ENCODE peak calls at places on chromosomes 13 and 19, in eight cellular contexts. R, Z, B, Y, H, X, O and D are unnamed samples. For H3K4me1 and H3K27me3, the result is how much of the 10 kb centered on the place peaks cover.

GRCh38 chr13:26549713-26550112 is 7.8 kb upstream of the WASF3 start:
- DNase-seq in O (no peak), H (no peak), Z (no peak), R (no peak), B (no peak), X (no peak), Y (no peak), D (no peak)

GRCh38 chr19:38975861-38976271 is 324 bp upstream of the FBXO17 start:
- DNase-seq in B (no peak), Y (no peak), R (no peak), O (no peak), Z (peak), X (peak), H (peak), D (no peak)

GRCh38 chr19:40625406-40626120 is 24.4 kb downstream of the LTBP4 start:
- DNase-seq in H (no peak), O (no peak), X (peak), Z (no peak), Y (no peak), R (no peak), B (no peak), D (no peak)

GRCh38 chr13:47215741-47216140 is 318.9 kb upstream of the HTR2A start:
- DNase-seq in B (no peak), Z (no peak), O (no peak), Y (no peak), X (no peak), R (no peak), H (no peak), D (peak)

GRCh38 chr13:27918918-27919255 is 913 bp upstream of the PDX1 start:
- DNase-seq in X (no peak), B (no peak), Y (no peak), H (no peak), O (no peak), Z (no peak), R (no peak), D (no peak)

GRCh38 chr13:32045963-32046785 is 14.6 kb downstream of the FRY start:
- DNase-seq in Z (peak), Y (no peak), B (no peak), R (no peak), O (no peak), X (no peak), H (peak), D (no peak)

GRCh38 chr13:80473695-80474094 is 132.8 kb upstream of the SPRY2 start:
- DNase-seq in O (no peak), Y (no peak), B (no peak), R (no peak), X (no peak), Z (no peak), H (peak), D (peak)

GRCh38 chr19:46607441-46607841 is 6.3 kb downstream of the CALM3 start:
- DNase-seq in H (no peak), O (no peak), B (peak), R (no peak), Y (no peak), X (no peak), Z (peak), D (no peak)

GRCh38 chr19:15441317-15441716 is 8.4 kb downstream of the WIZ start:
- DNase-seq in O (no peak), R (no peak), H (no peak), B (no peak), Y (no peak), X (no peak), Z (no peak), D (no peak)

GRCh38 chr13:78602561-78603239 is 652 bp downstream of the POU4F1 start:
- DNase-seq in X (peak), O (no peak), Y (no peak), R (no peak), Z (no peak), B (peak), H (no peak), D (no peak)

GRCh38 chr13:79380943-79381445 is 25.1 kb downstream of the RBM26 start:
- DNase-seq in R (no peak), B (no peak), H (no peak), O (no peak), Y (no peak), X (no peak), Z (no peak), D (no peak)

GRCh38 chr19:58519087-58519354 is 589 bp downstream of the ZBTB45 start:
- DNase-seq in O (peak), X (peak), B (no peak), R (peak), Z (peak), Y (peak), H (peak), D (peak)

GRCh38 chr13:90443268-90443667 is 904.2 kb upstream of the MIR17HG start:
- DNase-seq in O (no peak), R (no peak), Y (no peak), H (no peak), B (no peak), Z (no peak), X (no peak), D (no peak)

GRCh38 chr19:47270408-47270807 is 4.3 kb upstream of the INAFM1 start:
- DNase-seq in X (peak), B (no peak), Z (no peak), R (no peak), H (no peak), Y (no peak), O (no peak), D (no peak)

GRCh38 chr19:43687660-43687997 is 17.7 kb upstream of the PLAUR start:
- DNase-seq in H (no peak), Z (no peak), R (no peak), O (no peak), X (no peak), B (no peak), Y (no peak), D (no peak)

GRCh38 chr19:38970664-38971532 is 4.6 kb downstream of the FBXO17 start:
- DNase-seq in Z (no peak), Y (no peak), H (no peak), B (no peak), O (no peak), R (no peak), X (no peak), D (no peak)

GRCh38 chr13:110129076-110129475 is 177.9 kb downstream of the COL4A1 start:
- DNase-seq in Y (no peak), H (no peak), X (no peak), Z (no peak), R (no peak), O (no peak), B (no peak), D (peak)

GRCh38 chr13:78607409-78608253 is 4.3 kb upstream of the POU4F1 start:
- DNase-seq in Z (no peak), H (no peak), O (no peak), Y (no peak), B (peak), X (peak), R (no peak), D (no peak)

GRCh38 chr19:18225702-18226468 is at the start of gene PDE4C:
- DNase-seq in B (no peak), H (no peak), Z (no peak), X (peak), Y (no peak), R (peak), O (peak), D (no peak)

GRCh38 chr13:69306766-69307165 is 800.9 kb upstream of the ATXN8OS start:
- DNase-seq in O (no peak), H (no peak), R (no peak), Z (no peak), B (no peak), X (no peak), Y (no peak), D (no peak)

GRCh38 chr13:46051958-46052313 is 610 bp downstream of the ZC3H13 start:
- DNase-seq in R (no peak), O (no peak), Z (no peak), Y (no peak), H (no peak), B (no peak), X (no peak), D (no peak)

GRCh38 chr13:21584973-21585592 is 18.9 kb downstream of the MICU2 start:
- DNase-seq in H (no peak), X (no peak), Y (no peak), B (no peak), R (no peak), Z (no peak), O (no peak), D (no peak)

GRCh38 chr13:77386880-77387606 is 60.1 kb upstream of the MYCBP2 start:
- DNase-seq in X (no peak), O (no peak), B (no peak), Z (no peak), H (no peak), Y (no peak), R (no peak), D (peak)

GRCh38 chr13:113361406-113361805 is 2.5 kb downstream of the GRTP1 start:
- DNase-seq in R (no peak), H (no peak), B (no peak), X (no peak), O (no peak), Z (no peak), Y (no peak), D (no peak)

GRCh38 chr19:6528544-6529121 is 2.2 kb upstream of the TNFSF9 start:
- DNase-seq in X (no peak), Z (peak), O (peak), B (no peak), Y (no peak), H (no peak), R (no peak), D (no peak)

GRCh38 chr19:56538761-56539263 is at the start of gene ZFP28:
- DNase-seq in O (peak), H (no peak), R (peak), Y (no peak), X (peak), Z (peak), B (peak), D (peak)

GRCh38 chr13:111904701-111905608 is 162.0 kb upstream of the SOX1 start:
- DNase-seq in H (no peak), B (peak), Y (no peak), X (no peak), O (no peak), R (no peak), Z (no peak), D (no peak)

GRCh38 chr19:19482785-19483625 is 32.3 kb downstream of the TSSK6 start:
- DNase-seq in X (peak), O (no peak), H (no peak), R (no peak), B (no peak), Y (no peak), Z (no peak), D (no peak)

GRCh38 chr13:52454459-52454824 is 836 bp upstream of the CKAP2 start:
- DNase-seq in X (no peak), B (no peak), Z (peak), H (peak), Y (no peak), R (no peak), O (no peak), D (no peak)

GRCh38 chr13:58906329-58907007 is 1257.3 kb downstream of the DIAPH3 start:
- DNase-seq in Z (no peak), B (no peak), O (no peak), X (no peak), R (no peak), H (no peak), Y (no peak), D (no peak)

GRCh38 chr13:36432106-36432544 is at the start of gene CCNA1:
- DNase-seq in O (peak), Y (no peak), X (peak), R (peak), Z (peak), H (peak), B (peak), D (peak)

GRCh38 chr13:113660066-113660465 is 2.1 kb upstream of the ATP4B start:
- DNase-seq in O (no peak), H (no peak), R (no peak), Z (no peak), B (peak), X (no peak), Y (no peak), D (peak)

GRCh38 chr13:21047087-21047486 is 14.3 kb downstream of the LATS2 start:
- DNase-seq in R (no peak), H (no peak), Z (peak), O (no peak), Y (no peak), X (no peak), B (no peak), D (no peak)

GRCh38 chr13:88526186-88526852 is 855.1 kb downstream of the SLITRK5 start:
- DNase-seq in R (no peak), H (no peak), Z (no peak), X (no peak), Y (no peak), O (no peak), B (no peak), D (no peak)

GRCh38 chr13:66994097-66994496 is 236.0 kb downstream of the PCDH9 start:
- DNase-seq in Y (peak), B (peak), X (peak), Z (peak), R (no peak), O (peak), H (peak), D (no peak)

GRCh38 chr13:67650471-67650870 is 420.3 kb upstream of the PCDH9 start:
- DNase-seq in Z (no peak), X (no peak), B (no peak), Y (no peak), H (no peak), R (no peak), O (no peak), D (no peak)

GRCh38 chr19:1219786-1220451 is 14.3 kb downstream of the STK11 start:
- DNase-seq in B (no peak), H (no peak), O (no peak), Y (no peak), R (no peak), Z (no peak), X (peak), D (no peak)

DNA sequence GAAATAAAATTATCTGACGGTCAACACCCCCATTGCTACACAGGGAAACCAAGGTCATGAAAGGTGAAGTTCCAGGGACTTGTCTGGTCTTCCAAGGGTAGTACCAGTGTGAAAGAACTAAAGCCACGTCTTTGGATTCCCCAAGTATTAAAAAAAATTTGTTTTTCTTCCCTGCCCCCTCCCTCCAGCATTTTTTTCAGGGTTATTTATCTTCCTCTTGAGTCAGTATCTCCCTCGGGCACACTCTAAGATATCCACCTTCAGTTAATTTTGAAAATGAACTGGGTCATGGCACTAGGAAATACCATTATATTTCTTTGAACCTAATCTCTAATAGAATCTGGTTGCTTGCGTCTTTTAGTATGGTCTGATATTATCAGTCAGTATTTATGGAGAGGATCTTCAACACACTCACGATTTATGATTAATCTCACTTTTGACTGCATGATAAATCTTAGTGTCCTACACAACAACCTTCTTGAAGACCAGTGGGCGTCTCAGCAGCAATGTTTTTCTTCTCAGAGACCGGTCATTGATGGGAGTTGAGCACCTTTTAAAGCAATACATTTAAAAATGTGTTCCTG is 9.1 kb downstream of the ATP8A2 start:
- DNase-seq in H (no peak), B (no peak), Z (no peak), X (no peak), R (no peak), Y (no peak), O (no peak), D (no peak)
- H3K4me1 ChIP-seq in H (under half), B (under half), Z (under half), X (under half), R (under half), Y (under half), O (under half), D (under half)

DNA sequence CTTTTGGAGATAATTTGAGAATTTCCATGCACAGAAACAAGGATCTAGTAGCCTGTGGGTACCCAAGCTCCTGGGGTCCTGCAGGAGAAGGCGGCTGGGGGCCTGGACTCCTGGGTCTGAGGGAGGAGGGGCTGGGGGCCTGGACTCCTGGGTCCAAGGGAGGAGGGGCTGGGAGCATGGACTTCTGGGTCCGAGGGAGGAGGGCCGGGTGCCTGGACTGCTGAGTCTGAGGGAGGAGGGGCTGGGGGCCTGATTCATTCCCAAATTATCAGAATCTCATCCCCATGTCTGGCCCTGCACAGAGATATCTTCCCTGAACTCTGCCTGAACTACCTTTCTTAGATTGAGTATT is 520 bp upstream of the RDH13 start:
- DNase-seq in R (no peak), H (no peak), X (no peak), Z (no peak), O (no peak), Y (no peak), B (no peak), D (no peak)
- H3K27me3 ChIP-seq in R (under half), H (under half), X (under half), Z (under half), O (under half), Y (under half), B (under half), D (under half)

GRCh38 chr19:4178990-4179389 is 3.4 kb downstream of the SIRT6 start:
- DNase-seq in H (no peak), O (no peak), Y (no peak), R (no peak), B (no peak), Z (no peak), X (no peak), D (no peak)
- H3K4me3 ChIP-seq in H (no peak), O (no peak), Y (no peak), R (no peak), B (no peak), Z (no peak), X (no peak), D (no peak)

GRCh38 chr13:99376132-99376531 is 68.9 kb upstream of the GPR183 start:
- DNase-seq in B (no peak), Z (no peak), O (no peak), R (no peak), Y (no peak), X (no peak), H (no peak), D (peak)
- H3K4me1 ChIP-seq in B (under half), Z (under half), O (under half), R (under half), Y (under half), X (under half), H (under half), D (under half)

GRCh38 chr19:45217193-45217956 is 27.8 kb downstream of the EXOC3L2 start:
- DNase-seq in B (peak), Z (no peak), X (peak), H (peak), R (no peak), Y (no peak), O (no peak), D (no peak)

GRCh38 chr19:45217957-45218334 is 27.3 kb downstream of the EXOC3L2 start:
- DNase-seq in X (no peak), B (no peak), Z (no peak), R (no peak), H (no peak), Y (no peak), O (no peak), D (no peak)

GRCh38 chr19:45216677-45217076 is 28.5 kb downstream of the EXOC3L2 start:
- DNase-seq in R (no peak), O (no peak), H (no peak), Z (no peak), X (no peak), B (no peak), Y (no peak), D (no peak)

GRCh38 chr19:45218887-45219780 is 26.1 kb downstream of the EXOC3L2 start:
- DNase-seq in B (no peak), H (no peak), Z (no peak), X (no peak), Y (no peak), O (no peak), R (no peak), D (no peak)

GRCh38 chr19:45218426-45218825 is 26.8 kb downstream of the EXOC3L2 start:
- DNase-seq in B (no peak), X (no peak), Z (no peak), R (no peak), Y (no peak), H (no peak), O (no peak), D (no peak)
- H3K27me3 ChIP-seq in B (under half), X (under half), Z (under half), R (under half), Y (under half), H (half or more), O (under half), D (under half)

GRCh38 chr19:36256064-36256463 is 41.2 kb downstream of the ZNF146 start:
- DNase-seq in O (no peak), B (peak), H (no peak), Z (no peak), R (no peak), X (no peak), Y (no peak), D (no peak)

GRCh38 chr19:36258028-36258875 is 43.3 kb downstream of the ZNF146 start:
- DNase-seq in O (no peak), Y (no peak), X (peak), R (no peak), B (peak), H (no peak), Z (no peak), D (no peak)

GRCh38 chr19:36259211-36259610 is 44.3 kb downstream of the ZNF146 start:
- DNase-seq in B (peak), X (peak), O (no peak), H (no peak), R (no peak), Y (no peak), Z (no peak), D (no peak)

GRCh38 chr19:36256853-36257511 is 42.1 kb downstream of the ZNF146 start:
- DNase-seq in Y (no peak), B (peak), Z (no peak), O (no peak), R (no peak), H (no peak), X (peak), D (no peak)

GRCh38 chr19:36257512-36257876 is 42.6 kb downstream of the ZNF146 start:
- DNase-seq in Y (no peak), Z (no peak), B (peak), X (peak), H (no peak), R (no peak), O (peak), D (no peak)
- H3K4me3 ChIP-seq in Y (peak), Z (peak), B (no peak), X (peak), H (no peak), R (peak), O (peak), D (no peak)

DNA sequence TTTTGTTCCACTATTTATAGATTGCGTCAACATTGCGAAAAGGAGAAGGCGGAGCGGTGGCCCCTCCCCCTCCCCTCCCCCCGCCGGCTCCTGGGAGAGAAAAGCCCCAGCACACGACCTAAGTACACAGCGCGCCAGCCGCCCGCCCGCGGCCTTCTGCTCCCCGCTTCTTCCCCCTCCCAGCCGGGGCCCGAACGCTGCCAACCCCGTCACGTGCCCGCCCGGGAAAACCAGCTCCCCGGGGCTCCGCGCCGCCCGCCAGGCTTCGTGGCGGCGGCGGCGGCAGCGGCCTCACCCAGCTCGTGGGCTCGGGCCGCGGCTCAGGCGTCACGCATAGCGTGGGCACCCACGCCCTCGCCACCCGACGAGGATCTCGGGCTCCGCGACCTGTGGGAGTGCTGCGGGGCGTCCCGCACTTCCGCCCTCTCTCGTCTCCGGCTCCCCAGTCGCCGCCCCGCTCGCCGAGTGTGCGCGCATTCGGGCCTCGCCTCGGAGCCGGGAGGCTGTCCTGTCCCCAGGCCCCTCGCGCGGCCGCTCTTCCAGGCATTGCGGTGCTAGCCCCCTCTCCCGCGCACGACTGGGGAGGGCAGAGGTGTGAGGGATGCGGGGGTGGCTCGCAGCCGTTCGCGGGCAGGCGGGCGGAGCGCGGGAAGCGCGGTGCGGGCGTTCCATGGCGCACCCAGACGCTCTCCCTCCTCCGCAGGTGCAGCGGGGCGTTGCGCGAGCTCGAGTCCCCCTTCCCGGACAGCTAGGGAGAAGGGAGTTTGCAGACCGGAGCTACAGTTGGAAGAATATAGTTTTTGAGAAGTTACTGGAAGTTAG is 110.5 kb downstream of the KCNRG start:
- DNase-seq in X (peak), B (peak), R (peak), O (peak), H (peak), Z (peak), Y (peak), D (peak)
- H3K4me1 ChIP-seq in X (under half), B (under half), R (under half), O (half or more), H (half or more), Z (under half), Y (under half), D (under half)